ENCODE peak calls at places on chromosomes 7 and 10, in six cellular contexts. C, H, W, I, G and R are unnamed samples.

GRCh38 chr10:27153855-27154198 is 357 bp downstream of the YME1L1 start:
- DNase-seq in C (no peak), H (peak), W (peak), I (no peak), G (peak), R (no peak)

GRCh38 chr10:104307576-104308438 is 30.5 kb downstream of the ITPRIP start:
- DNase-seq in C (no peak), H (no peak), W (no peak), I (no peak), G (no peak), R (no peak)

GRCh38 chr7:148901178-148901577 is 17.1 kb upstream of the EZH2 start:
- DNase-seq in C (no peak), H (no peak), W (no peak), I (no peak), G (no peak), R (no peak)

GRCh38 chr10:71406878-71407277 is 10.2 kb downstream of the CDH23 start:
- DNase-seq in C (no peak), H (no peak), W (no peak), I (no peak), G (no peak), R (no peak)

GRCh38 chr10:60203993-60204618 is 185.6 kb downstream of the ANK3 start:
- DNase-seq in C (no peak), H (peak), W (peak), I (no peak), G (peak), R (no peak)

GRCh38 chr7:849781-850180 is 17.5 kb downstream of the SUN1 start:
- DNase-seq in C (no peak), H (no peak), W (no peak), I (no peak), G (no peak), R (no peak)

GRCh38 chr10:129775681-129776080 is 188.4 kb downstream of the EBF3 start:
- DNase-seq in C (no peak), H (no peak), W (no peak), I (no peak), G (no peak), R (no peak)

GRCh38 chr7:67754651-67755050 is 758.0 kb downstream of the TYW1 start:
- DNase-seq in C (no peak), H (no peak), W (peak), I (no peak), G (no peak), R (no peak)

GRCh38 chr7:2197436-2198155 is 35.1 kb downstream of the MAD1L1 start:
- DNase-seq in C (no peak), H (no peak), W (no peak), I (no peak), G (no peak), R (no peak)

GRCh38 chr7:64802699-64803098 is 8.5 kb downstream of the ZNF138 start:
- DNase-seq in C (no peak), H (no peak), W (no peak), I (no peak), G (no peak), R (no peak)

GRCh38 chr7:151083071-151083823 is at the start of gene TMUB1:
- DNase-seq in C (peak), H (peak), W (peak), I (peak), G (peak), R (peak)

GRCh38 chr10:114174462-114175190 is 623 bp upstream of the CCDC186 start:
- DNase-seq in C (peak), H (no peak), W (peak), I (no peak), G (peak), R (peak)

GRCh38 chr10:100009793-100010676 is at the start of gene DNMBP:
- DNase-seq in C (peak), H (peak), W (peak), I (peak), G (peak), R (peak)

GRCh38 chr7:12581897-12582296 is 11.4 kb downstream of the SCIN start:
- DNase-seq in C (no peak), H (no peak), W (no peak), I (no peak), G (no peak), R (no peak)

GRCh38 chr10:131685576-131685975 is 215.2 kb upstream of the PPP2R2D start:
- DNase-seq in C (no peak), H (no peak), W (no peak), I (no peak), G (no peak), R (peak)

GRCh38 chr7:106165328-106165727 is 53.2 kb upstream of the SYPL1 start:
- DNase-seq in C (no peak), H (no peak), W (peak), I (no peak), G (no peak), R (no peak)

GRCh38 chr7:123601530-123601929 is at the start of gene ASB15:
- DNase-seq in C (no peak), H (no peak), W (no peak), I (no peak), G (no peak), R (no peak)

GRCh38 chr7:6432786-6433185 is 15.0 kb downstream of the DAGLB start:
- DNase-seq in C (no peak), H (no peak), W (no peak), I (no peak), G (no peak), R (no peak)

GRCh38 chr10:36336315-36336714 is 694.2 kb upstream of the FZD8 start:
- DNase-seq in C (no peak), H (no peak), W (peak), I (no peak), G (no peak), R (no peak)

GRCh38 chr7:135995751-135996150 is 18.6 kb upstream of the MTPN start:
- DNase-seq in C (no peak), H (no peak), W (no peak), I (no peak), G (no peak), R (no peak)

GRCh38 chr7:75881436-75882095 is 2.7 kb downstream of the RHBDD2 start:
- DNase-seq in C (no peak), H (no peak), W (no peak), I (no peak), G (no peak), R (peak)

GRCh38 chr7:40305229-40305628 is 170.4 kb downstream of the SUGCT start:
- DNase-seq in C (no peak), H (no peak), W (no peak), I (no peak), G (no peak), R (no peak)

GRCh38 chr10:15231403-15231802 is 62.9 kb upstream of the NMT2 start:
- DNase-seq in C (no peak), H (no peak), W (no peak), I (no peak), G (no peak), R (no peak)

GRCh38 chr10:126598009-126598408 is 72.5 kb downstream of the C10orf90 start:
- DNase-seq in C (no peak), H (peak), W (peak), I (no peak), G (peak), R (no peak)

GRCh38 chr7:90483236-90483635 is 13.8 kb downstream of the PTTG1IP2 start:
- DNase-seq in C (no peak), H (no peak), W (no peak), I (no peak), G (no peak), R (no peak)

GRCh38 chr7:32941996-32942782 is 15.1 kb upstream of the FKBP9 start:
- DNase-seq in C (peak), H (no peak), W (peak), I (peak), G (peak), R (peak)

GRCh38 chr10:77173615-77174461 is 463.8 kb downstream of the KCNMA1 start:
- DNase-seq in C (peak), H (peak), W (peak), I (no peak), G (peak), R (peak)

GRCh38 chr7:99562832-99563231 is 4.4 kb downstream of the ZNF655 start:
- DNase-seq in C (no peak), H (no peak), W (peak), I (no peak), G (peak), R (no peak)

DNA sequence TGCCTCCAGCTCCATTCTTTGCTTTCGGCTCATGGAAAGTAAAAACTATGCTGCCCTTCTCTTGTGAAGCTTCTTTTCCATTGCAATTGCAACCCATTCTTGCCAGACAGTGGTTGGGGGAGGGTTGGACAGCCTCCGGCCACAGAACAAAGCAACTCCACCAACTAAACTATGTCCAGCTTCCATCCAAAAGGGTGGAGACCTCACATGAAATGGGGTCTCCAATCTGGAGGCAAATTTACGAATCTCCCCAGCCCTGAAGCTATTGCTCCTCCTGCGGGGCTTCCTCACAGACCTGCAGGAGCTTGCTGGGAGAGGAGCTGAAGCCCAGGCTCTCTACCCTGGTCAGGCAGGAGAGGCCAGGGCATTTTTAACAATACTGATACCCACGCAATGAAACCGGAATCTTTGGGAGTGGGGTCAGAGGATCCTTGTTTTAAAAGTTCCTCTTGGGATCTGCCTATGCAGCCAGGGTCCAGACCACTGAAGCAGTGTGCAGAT is 576 bp downstream of the GPNMB start:
- DNase-seq in C (no peak), H (no peak), W (peak), I (no peak), G (no peak), R (no peak)
- H3K4me3 ChIP-seq in C (peak), H (no peak), W (no peak), I (no peak), G (no peak), R (peak)

DNA sequence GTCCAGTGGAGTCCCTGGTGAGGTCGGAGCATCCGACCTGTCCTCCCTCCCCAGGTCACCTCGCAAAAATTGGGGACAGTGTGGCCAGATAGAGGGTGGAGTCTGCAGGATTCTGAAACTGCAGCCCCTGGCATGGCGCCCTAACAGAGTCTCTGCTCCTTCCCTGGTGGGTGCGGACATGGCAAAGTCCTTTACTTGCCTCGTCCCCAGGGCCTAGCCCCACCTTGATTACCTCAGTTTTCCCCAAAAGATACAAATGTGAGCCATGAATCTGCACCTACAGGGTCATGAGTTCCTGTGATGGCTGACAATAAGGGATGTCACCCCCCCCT is 47.7 kb downstream of the NPVF start:
- DNase-seq in C (no peak), H (no peak), W (no peak), I (no peak), G (peak), R (no peak)
- TF ChIP-seq CTCF in C (no peak), H (peak), W (no peak), I (no peak), G (no peak), R (no peak)

GRCh38 chr10:89869757-89870156 is 168.4 kb downstream of the KIF20B start:
- DNase-seq in C (no peak), H (no peak), W (no peak), I (no peak), G (no peak), R (no peak)

GRCh38 chr10:89873047-89873446 is 171.7 kb downstream of the KIF20B start:
- DNase-seq in C (no peak), H (no peak), W (no peak), I (no peak), G (no peak), R (no peak)

GRCh38 chr10:89867964-89868363 is 166.6 kb downstream of the KIF20B start:
- DNase-seq in C (no peak), H (no peak), W (peak), I (no peak), G (no peak), R (no peak)

DNA sequence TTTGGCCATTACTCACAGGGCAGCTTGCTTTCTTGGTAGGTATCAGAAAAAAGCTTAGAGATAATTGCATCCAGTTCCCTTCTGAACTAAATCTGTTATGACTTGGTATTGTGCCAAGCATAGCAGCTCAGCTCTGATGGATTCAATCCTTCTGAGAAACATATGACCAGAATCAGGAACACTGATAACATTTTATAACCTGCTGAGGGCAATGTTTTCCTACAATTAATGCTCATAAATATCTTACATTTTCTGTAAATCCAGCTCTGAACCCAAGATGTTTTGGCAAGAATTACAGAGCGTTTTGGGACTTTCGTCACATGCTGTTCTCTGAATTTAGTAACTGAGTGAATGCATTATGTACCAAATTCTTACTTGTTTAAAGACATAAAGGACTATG is 167.8 kb downstream of the KIF20B start:
- DNase-seq in C (no peak), H (no peak), W (peak), I (no peak), G (no peak), R (no peak)
- H3K4me3 ChIP-seq in C (no peak), H (no peak), W (no peak), I (no peak), G (no peak), R (no peak)

DNA sequence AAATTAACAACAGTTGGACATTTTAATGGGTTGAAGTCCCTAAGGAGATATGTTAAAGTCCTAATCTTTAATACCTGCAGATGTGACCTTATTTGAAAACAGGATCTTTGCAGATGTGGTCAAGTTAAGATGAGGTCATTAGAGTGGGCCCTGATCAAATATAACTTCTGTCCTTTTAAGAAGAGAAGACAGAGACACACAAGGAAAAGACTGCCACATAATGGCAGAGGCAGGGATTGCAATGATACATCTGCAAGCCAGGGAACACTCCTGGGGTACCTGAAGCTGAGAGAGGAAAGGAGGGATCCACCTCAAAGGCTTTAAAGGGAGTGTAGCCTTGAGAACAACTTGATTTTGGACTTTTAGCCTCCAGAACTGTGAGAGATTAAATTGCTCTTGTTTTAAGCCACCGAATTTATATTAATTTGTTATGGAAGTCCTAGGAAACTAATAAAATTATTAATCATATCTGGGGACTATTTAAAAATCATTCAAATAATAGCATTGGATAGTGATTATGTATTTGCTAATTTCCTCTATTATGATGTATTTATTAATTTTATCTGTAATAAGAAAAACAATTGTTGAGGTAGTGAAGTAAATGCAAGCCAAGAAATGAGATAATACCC is 700.0 kb upstream of the PCDH15 start:
- DNase-seq in C (no peak), H (peak), W (peak), I (no peak), G (no peak), R (no peak)
- TF ChIP-seq CTCF in C (peak), H (peak), W (peak), I (peak), G (peak), R (peak)

GRCh38 chr7:138890467-138890781 is 90.8 kb downstream of the KIAA1549 start:
- DNase-seq in C (no peak), H (no peak), W (no peak), I (no peak), G (no peak), R (no peak)
- H3K4me3 ChIP-seq in C (no peak), H (no peak), W (no peak), I (no peak), G (peak), R (no peak)

GRCh38 chr10:53997953-53998352 is 803.1 kb downstream of the PCDH15 start:
- DNase-seq in C (no peak), H (no peak), W (no peak), I (no peak), G (no peak), R (no peak)
- TF ChIP-seq CTCF in C (no peak), H (peak), W (no peak), I (no peak), G (no peak), R (peak)

GRCh38 chr7:94368371-94368791 is 26.3 kb upstream of the COL1A2 start:
- DNase-seq in C (no peak), H (no peak), W (peak), I (no peak), G (no peak), R (no peak)
- H3K4me3 ChIP-seq in C (peak), H (no peak), W (no peak), I (no peak), G (no peak), R (peak)

DNA sequence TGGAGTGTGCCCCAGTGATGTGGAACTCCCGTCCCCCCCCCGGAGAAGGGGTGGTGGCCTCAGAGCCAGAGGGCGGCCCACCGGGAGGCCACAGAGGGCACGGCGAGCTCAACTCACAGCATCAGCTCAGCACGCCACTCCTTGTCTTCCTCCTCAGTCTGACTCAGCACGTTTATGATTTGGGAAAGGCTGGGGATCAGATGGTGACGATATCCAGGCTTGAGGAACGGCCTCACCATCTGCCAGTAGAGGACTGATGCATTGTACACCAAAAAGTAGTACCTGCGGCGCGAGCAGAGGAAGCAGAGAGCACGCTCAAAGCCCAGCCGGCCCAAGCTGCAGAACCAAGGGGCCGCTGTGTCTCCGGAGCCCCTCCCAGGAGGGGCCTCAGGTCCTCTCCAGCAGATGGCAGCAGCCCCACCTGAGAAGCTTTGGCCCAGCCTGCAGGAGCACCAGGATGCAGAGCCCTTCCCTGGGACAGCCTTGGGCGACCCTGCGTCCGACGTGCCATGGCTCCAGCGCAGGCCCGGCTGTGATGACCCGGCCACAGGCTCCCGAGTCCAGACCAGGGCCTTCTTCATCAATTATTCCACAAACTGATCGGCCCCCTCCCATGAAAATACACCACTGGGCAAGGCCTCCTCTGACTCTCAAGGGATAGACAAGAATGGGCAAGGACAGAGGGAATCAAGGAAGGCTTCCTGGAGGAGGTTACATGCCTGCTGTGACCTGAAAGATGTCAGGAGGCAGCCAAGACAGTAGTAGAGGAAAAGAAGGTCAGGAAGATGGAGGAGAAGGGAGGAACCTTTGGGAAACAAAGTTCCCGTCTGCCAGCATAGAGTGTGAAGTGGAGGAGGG is 3.7 kb downstream of the CFAP46 start:
- DNase-seq in C (no peak), H (peak), W (peak), I (no peak), G (no peak), R (peak)
- TF ChIP-seq CTCF in C (peak), H (peak), W (peak), I (peak), G (peak), R (no peak)

GRCh38 chr7:43592321-43592720 is 9.4 kb downstream of the STK17A start:
- DNase-seq in C (no peak), H (no peak), W (no peak), I (no peak), G (no peak), R (no peak)
- H3K4me3 ChIP-seq in C (no peak), H (no peak), W (no peak), I (no peak), G (no peak), R (no peak)